ENCODE peak calls at places on chromosomes 12 and 14, in ten cellular contexts. T is hypothalamus, J is caudate nucleus, P is GM04503, R is WTC11, Q is NCI-H2107, N is posterior cingulate gyrus, D is amygdala, O is NCI-H82, U is activated T-cell treated with anti-CD3 and anti-CD28 coated beads for 4 hours. F is an unnamed sample.

GRCh38 chr12:1583421-1584078 is 10.8 kb downstream of the FBXL14 start:
- DNase-seq in T (peak; percentile 9), J (peak; percentile 46), P (no peak), R (peak; percentile 70), Q (peak; percentile 84), N (no peak), D (no peak), O (peak; percentile 93), U (peak; percentile 53), F (peak; percentile 75)

GRCh38 chr14:75748340-75748739 is 87.3 kb downstream of the TTLL5 start:
- DNase-seq in T (no peak), J (no peak), P (no peak), R (no peak), Q (no peak), N (no peak), D (no peak), O (no peak), U (no peak), F (no peak)

GRCh38 chr14:105069887-105070759 is 4.9 kb upstream of the GPR132 start:
- DNase-seq in T (no peak), J (no peak), P (no peak), R (no peak), Q (no peak), N (no peak), D (no peak), O (no peak), U (no peak), F (no peak)

GRCh38 chr12:116380066-116380465 is 102.6 kb upstream of the MED13L start:
- DNase-seq in T (no peak), J (no peak), P (no peak), R (no peak), Q (no peak), N (no peak), D (no peak), O (no peak), U (no peak), F (no peak)

GRCh38 chr12:11486623-11487444 is 91.5 kb upstream of the PRB2 start:
- DNase-seq in T (peak; percentile 16), J (peak; percentile 58), P (no peak), R (peak; percentile 69), Q (peak; percentile 82), N (peak; percentile 56), D (peak; percentile 6), O (peak; percentile 94), U (peak; percentile 69), F (peak; percentile 67)

GRCh38 chr12:34602213-34602940 is 580.1 kb downstream of the ALG10 start:
- DNase-seq in T (no peak), J (no peak), P (no peak), R (no peak), Q (no peak), N (no peak), D (no peak), O (no peak), U (no peak), F (no peak)

GRCh38 chr12:51421266-51421884 is 3.3 kb upstream of the SLC4A8 start:
- DNase-seq in T (peak; percentile 23), J (peak; percentile 36), P (peak; percentile 19), R (peak; percentile 57), Q (peak; percentile 56), N (no peak), D (peak; percentile 12), O (peak; percentile 86), U (peak; percentile 17), F (peak; percentile 64)

GRCh38 chr12:4312251-4312650 is 8.8 kb upstream of the TIGAR start:
- DNase-seq in T (no peak), J (no peak), P (no peak), R (no peak), Q (no peak), N (no peak), D (no peak), O (no peak), U (no peak), F (no peak)

GRCh38 chr12:42696424-42697149 is 107.0 kb upstream of the PRICKLE1 start:
- DNase-seq in T (no peak), J (no peak), P (no peak), R (no peak), Q (no peak), N (no peak), D (no peak), O (no peak), U (no peak), F (no peak)

GRCh38 chr12:1619599-1619998 is 9.4 kb upstream of the WNT5B start:
- DNase-seq in T (no peak), J (no peak), P (no peak), R (no peak), Q (no peak), N (no peak), D (no peak), O (no peak), U (no peak), F (no peak)